ENCODE peak calls at places on chromosomes 4 and X, in four cellular contexts. One of them, this sample, is unnamed.

GRCh38 chr4:145520172-145520571 is 38.5 kb downstream of the SMAD1 start:
- DNase-seq in neuronal stem cell: no peak
- DNase-seq in endodermal cell: no peak
- DNase-seq in fibroblast of lung: no peak
- DNase-seq in this sample: no peak

GRCh38 chr4:41080964-41081363 is 133.4 kb downstream of the APBB2 start:
- DNase-seq in neuronal stem cell: no peak
- DNase-seq in endodermal cell: no peak
- DNase-seq in fibroblast of lung: no peak
- DNase-seq in this sample: no peak

GRCh38 chr4:54446556-54446955 is 211.2 kb upstream of the KIT start:
- DNase-seq in neuronal stem cell: no peak
- DNase-seq in endodermal cell: no peak
- DNase-seq in fibroblast of lung: peak; percentile 10
- DNase-seq in this sample: no peak

GRCh38 chr4:151358266-151358665 is 32.9 kb upstream of the SH3D19 start:
- DNase-seq in neuronal stem cell: no peak
- DNase-seq in endodermal cell: no peak
- DNase-seq in fibroblast of lung: peak; percentile 3
- DNase-seq in this sample: no peak

GRCh38 chr4:95124906-95125504 is 367.2 kb downstream of the BMPR1B start:
- DNase-seq in neuronal stem cell: peak; percentile 54
- DNase-seq in endodermal cell: peak; percentile 75
- DNase-seq in fibroblast of lung: peak; percentile 65
- DNase-seq in this sample: peak; percentile 88

GRCh38 chrX:15524417-15524816 is 23.8 kb downstream of the BMX start:
- DNase-seq in neuronal stem cell: no peak
- DNase-seq in endodermal cell: no peak
- DNase-seq in fibroblast of lung: peak; percentile 78
- DNase-seq in this sample: peak; percentile 15

GRCh38 chr4:138540056-138540800 is 298.1 kb upstream of the SLC7A11 start:
- DNase-seq in neuronal stem cell: no peak
- DNase-seq in endodermal cell: no peak
- DNase-seq in fibroblast of lung: peak; percentile 71
- DNase-seq in this sample: peak; percentile 55

GRCh38 chrX:154046262-154046771 is 26.6 kb upstream of the IRAK1 start:
- DNase-seq in neuronal stem cell: no peak
- DNase-seq in endodermal cell: no peak
- DNase-seq in fibroblast of lung: peak; percentile 87
- DNase-seq in this sample: peak; percentile 82

GRCh38 chr4:11496313-11496956 is 67.7 kb upstream of the HS3ST1 start:
- DNase-seq in neuronal stem cell: no peak
- DNase-seq in endodermal cell: no peak
- DNase-seq in fibroblast of lung: peak; percentile 88
- DNase-seq in this sample: no peak

GRCh38 chr4:140556372-140557085 is 12.2 kb downstream of the UCP1 start:
- DNase-seq in neuronal stem cell: no peak
- DNase-seq in endodermal cell: no peak
- DNase-seq in fibroblast of lung: no peak
- DNase-seq in this sample: no peak

GRCh38 chrX:50827996-50828395 is 14.0 kb upstream of the SHROOM4 start:
- DNase-seq in neuronal stem cell: no peak
- DNase-seq in endodermal cell: no peak
- DNase-seq in fibroblast of lung: peak; percentile 75
- DNase-seq in this sample: no peak

GRCh38 chr4:155759372-155760252 is 791 bp downstream of the GUCY1B1 start:
- DNase-seq in neuronal stem cell: peak; percentile 47
- DNase-seq in endodermal cell: peak; percentile 72
- DNase-seq in fibroblast of lung: peak; percentile 23
- DNase-seq in this sample: peak; percentile 73

GRCh38 chrX:21150208-21150607 is 224.0 kb upstream of the CNKSR2 start:
- DNase-seq in neuronal stem cell: no peak
- DNase-seq in endodermal cell: no peak
- DNase-seq in fibroblast of lung: no peak
- DNase-seq in this sample: no peak

GRCh38 chr4:57270350-57270749 is 160.2 kb upstream of the IGFBP7 start:
- DNase-seq in neuronal stem cell: no peak
- DNase-seq in endodermal cell: no peak
- DNase-seq in fibroblast of lung: no peak
- DNase-seq in this sample: no peak

GRCh38 chrX:53081925-53082772 is at the start of gene TSPYL2:
- DNase-seq in neuronal stem cell: peak; percentile 92
- DNase-seq in endodermal cell: peak; percentile 96
- DNase-seq in fibroblast of lung: peak; percentile 97
- DNase-seq in this sample: peak; percentile 96

GRCh38 chr4:8435656-8436121 is 4.8 kb downstream of the ACOX3 start:
- DNase-seq in neuronal stem cell: no peak
- DNase-seq in endodermal cell: peak; percentile 53
- DNase-seq in fibroblast of lung: no peak
- DNase-seq in this sample: peak; percentile 21

GRCh38 chrX:32847921-32848320 is 363.4 kb downstream of the DMD start:
- DNase-seq in neuronal stem cell: no peak
- DNase-seq in endodermal cell: no peak
- DNase-seq in fibroblast of lung: no peak
- DNase-seq in this sample: no peak

GRCh38 chr4:123397276-123398150 is 918 bp downstream of the SPRY1 start:
- DNase-seq in neuronal stem cell: peak; percentile 71
- DNase-seq in endodermal cell: peak; percentile 87
- DNase-seq in fibroblast of lung: peak; percentile 45
- DNase-seq in this sample: peak; percentile 74

GRCh38 chrX:17547658-17548057 is 172.7 kb downstream of the NHS start:
- DNase-seq in neuronal stem cell: no peak
- DNase-seq in endodermal cell: no peak
- DNase-seq in fibroblast of lung: peak; percentile 93
- DNase-seq in this sample: peak; percentile 58

GRCh38 chr4:99564921-99565320 is 1.1 kb upstream of the TRMT10A start:
- DNase-seq in neuronal stem cell: no peak
- DNase-seq in endodermal cell: no peak
- DNase-seq in fibroblast of lung: no peak
- DNase-seq in this sample: no peak

GRCh38 chrX:73765776-73766465 is 202.9 kb downstream of the CHIC1 start:
- DNase-seq in neuronal stem cell: no peak
- DNase-seq in endodermal cell: no peak
- DNase-seq in fibroblast of lung: no peak
- DNase-seq in this sample: no peak

GRCh38 chrX:131841496-131842410 is 181.3 kb upstream of the STK26 start:
- DNase-seq in neuronal stem cell: peak; percentile 48
- DNase-seq in endodermal cell: peak; percentile 76
- DNase-seq in fibroblast of lung: peak; percentile 35
- DNase-seq in this sample: peak; percentile 77

GRCh38 chr4:48340276-48340904 is 939 bp upstream of the SLAIN2 start:
- DNase-seq in neuronal stem cell: peak; percentile 40
- DNase-seq in endodermal cell: peak; percentile 51
- DNase-seq in fibroblast of lung: peak; percentile 81
- DNase-seq in this sample: peak; percentile 79

GRCh38 chrX:73851014-73852009 is 288.3 kb downstream of the CHIC1 start:
- DNase-seq in neuronal stem cell: no peak
- DNase-seq in endodermal cell: no peak
- DNase-seq in fibroblast of lung: peak; percentile 95
- DNase-seq in this sample: peak; percentile 93

GRCh38 chr4:70768301-70768948 is 46.7 kb downstream of the RUFY3 start:
- DNase-seq in neuronal stem cell: no peak
- DNase-seq in endodermal cell: no peak
- DNase-seq in fibroblast of lung: peak; percentile 45
- DNase-seq in this sample: no peak

GRCh38 chr4:48902266-48902665 is 4.3 kb downstream of the OCIAD2 start:
- DNase-seq in neuronal stem cell: no peak
- DNase-seq in endodermal cell: no peak
- DNase-seq in fibroblast of lung: peak; percentile 38
- DNase-seq in this sample: peak; percentile 12

GRCh38 chrX:57821703-57822375 is 88.4 kb downstream of the ZXDA start:
- DNase-seq in neuronal stem cell: peak; percentile 11
- DNase-seq in endodermal cell: peak; percentile 43
- DNase-seq in fibroblast of lung: peak; percentile 30
- DNase-seq in this sample: peak; percentile 68

GRCh38 chr4:52550186-52550585 is 108.9 kb downstream of the USP46 start:
- DNase-seq in neuronal stem cell: peak; percentile 20
- DNase-seq in endodermal cell: peak; percentile 41
- DNase-seq in fibroblast of lung: peak; percentile 10
- DNase-seq in this sample: no peak

GRCh38 chr4:42412251-42412650 is 15.0 kb downstream of the SHISA3 start:
- DNase-seq in neuronal stem cell: no peak
- DNase-seq in endodermal cell: no peak
- DNase-seq in fibroblast of lung: peak; percentile 94
- DNase-seq in this sample: peak; percentile 47

GRCh38 chr4:26447378-26447777 is 42.9 kb downstream of the CCKAR start:
- DNase-seq in neuronal stem cell: no peak
- DNase-seq in endodermal cell: no peak
- DNase-seq in fibroblast of lung: no peak
- DNase-seq in this sample: no peak

GRCh38 chrX:119475389-119476101 is 7.3 kb downstream of the SLC25A5 start:
- DNase-seq in neuronal stem cell: no peak
- DNase-seq in endodermal cell: peak; percentile 3
- DNase-seq in fibroblast of lung: peak; percentile 36
- DNase-seq in this sample: peak; percentile 28

GRCh38 chrX:119479845-119480244 is 11.6 kb downstream of the SLC25A5 start:
- DNase-seq in neuronal stem cell: no peak
- DNase-seq in endodermal cell: peak; percentile 9
- DNase-seq in fibroblast of lung: no peak
- DNase-seq in this sample: no peak

GRCh38 chrX:119478504-119478903 is 10.3 kb downstream of the SLC25A5 start:
- DNase-seq in neuronal stem cell: no peak
- DNase-seq in endodermal cell: no peak
- DNase-seq in fibroblast of lung: no peak
- DNase-seq in this sample: no peak

GRCh38 chrX:119474615-119475388 is 6.6 kb downstream of the SLC25A5 start:
- DNase-seq in neuronal stem cell: no peak
- DNase-seq in endodermal cell: peak; percentile 12
- DNase-seq in fibroblast of lung: no peak
- DNase-seq in this sample: no peak

GRCh38 chrX:119477812-119478232 is 9.6 kb downstream of the SLC25A5 start:
- DNase-seq in neuronal stem cell: no peak
- DNase-seq in endodermal cell: peak; percentile 19
- DNase-seq in fibroblast of lung: peak; percentile 64
- DNase-seq in this sample: peak; percentile 85
- H3K4me1 ChIP-seq in neuronal stem cell: no peaks in the 10 kb centered on the region
- H3K4me1 ChIP-seq in endodermal cell: peaks cover 6% of the 10 kb centered on the region
- H3K4me1 ChIP-seq in fibroblast of lung: no peaks in the 10 kb centered on the region
- H3K4me1 ChIP-seq in this sample: peaks cover 17% of the 10 kb centered on the region

DNA sequence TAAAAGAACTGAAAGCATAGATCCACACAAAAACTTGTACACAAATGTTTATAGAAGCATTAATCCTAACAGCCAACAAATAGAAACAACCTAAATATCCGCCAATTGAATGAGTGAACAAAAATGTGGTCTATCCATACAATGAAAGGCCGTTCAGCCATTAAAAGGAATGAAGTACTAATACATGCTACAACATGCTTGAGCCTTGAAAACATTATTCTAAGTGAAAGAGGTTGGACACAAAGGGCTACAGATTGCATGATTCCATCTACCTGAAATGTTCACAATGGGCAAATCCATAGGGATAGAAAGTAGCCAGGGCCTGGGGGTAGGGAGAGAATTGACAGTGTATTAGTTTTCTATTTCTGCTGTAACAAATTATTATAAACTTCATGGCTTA is 169.2 kb downstream of the SPCS3 start:
- DNase-seq in neuronal stem cell: no peak
- DNase-seq in endodermal cell: no peak
- DNase-seq in fibroblast of lung: no peak
- DNase-seq in this sample: no peak
- H3K4me3 ChIP-seq in neuronal stem cell: no peak overlapping the region
- H3K4me3 ChIP-seq in endodermal cell: no peak overlapping the region
- H3K4me3 ChIP-seq in fibroblast of lung: no peak overlapping the region
- H3K4me3 ChIP-seq in this sample: no peak overlapping the region

GRCh38 chr4:63106600-63106999 is 1302.7 kb downstream of the TECRL start:
- DNase-seq in neuronal stem cell: no peak
- DNase-seq in endodermal cell: no peak
- DNase-seq in fibroblast of lung: no peak
- DNase-seq in this sample: no peak
- H3K9ac ChIP-seq in neuronal stem cell: no peak overlapping the region
- H3K9ac ChIP-seq in endodermal cell: no peak overlapping the region
- H3K9ac ChIP-seq in fibroblast of lung: no peak overlapping the region
- H3K9ac ChIP-seq in this sample: no peak overlapping the region

DNA sequence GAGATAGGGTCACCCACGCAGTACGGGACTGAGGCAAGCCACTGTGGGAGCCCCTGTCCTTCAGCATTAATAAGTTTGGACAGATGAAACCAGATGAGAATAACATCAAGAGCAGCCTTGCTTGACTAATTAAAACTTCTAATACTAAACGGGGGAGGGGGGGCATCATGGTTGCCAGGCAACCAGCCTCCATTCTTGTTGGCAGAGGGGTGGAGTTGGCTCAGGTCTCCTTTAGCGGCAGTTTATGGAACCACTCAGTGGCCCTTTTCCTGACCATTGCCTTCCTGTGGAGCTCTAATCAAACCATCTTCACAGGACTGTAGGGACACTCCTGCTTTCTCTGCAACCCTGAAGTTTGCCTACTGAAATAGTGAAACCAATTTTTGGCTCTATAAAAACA is 24.3 kb upstream of the TMEM150C start:
- DNase-seq in neuronal stem cell: no peak
- DNase-seq in endodermal cell: peak; percentile 75
- DNase-seq in fibroblast of lung: no peak
- DNase-seq in this sample: no peak
- H3K4me1 ChIP-seq in neuronal stem cell: peaks cover 5% of the 10 kb centered on the region
- H3K4me1 ChIP-seq in endodermal cell: peaks cover 31% of the 10 kb centered on the region
- H3K4me1 ChIP-seq in fibroblast of lung: no peaks in the 10 kb centered on the region
- H3K4me1 ChIP-seq in this sample: no peaks in the 10 kb centered on the region

DNA sequence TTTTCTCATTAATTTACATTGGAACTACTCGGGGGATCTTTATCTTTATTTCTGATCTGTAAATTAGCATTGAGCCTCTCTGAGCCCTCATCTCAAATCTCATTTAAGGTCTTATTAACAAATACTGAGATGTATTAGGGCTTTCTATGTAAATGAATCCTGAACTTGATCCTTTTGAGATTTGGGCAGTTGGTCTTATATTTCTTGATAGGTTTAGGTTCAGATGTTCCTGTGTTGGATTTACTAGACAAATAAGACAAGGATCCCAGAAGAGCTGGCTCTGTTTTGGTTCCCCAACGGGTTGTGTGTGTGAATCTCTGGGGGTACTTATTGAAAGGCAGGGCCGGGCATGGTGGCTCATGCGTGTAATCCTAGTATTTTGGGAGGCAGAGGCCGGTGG is 36.1 kb downstream of the LONRF3 start:
- DNase-seq in neuronal stem cell: no peak
- DNase-seq in endodermal cell: no peak
- DNase-seq in fibroblast of lung: no peak
- DNase-seq in this sample: no peak
- H3K4me3 ChIP-seq in neuronal stem cell: no peak overlapping the region
- H3K4me3 ChIP-seq in endodermal cell: no peak overlapping the region
- H3K4me3 ChIP-seq in fibroblast of lung: no peak overlapping the region
- H3K4me3 ChIP-seq in this sample: no peak overlapping the region